ENCODE peak calls at places on chromosomes 6 and 20, in nine cellular contexts. N is NCI-H2081, H is aorta, P is NB4, W is testis, X is HCEC 1CT, O is MCF 10A, I is nephron progenitor cell, A is cardiac fibroblast. C is an unnamed sample.

GRCh38 chr6:137341721-137342195 is 122.6 kb upstream of the IFNGR1 start:
- DNase-seq in N (peak), H (no peak), P (peak), W (peak), X (peak), O (peak), I (no peak), A (peak), C (peak)

GRCh38 chr20:51164732-51165530 is 142.0 kb upstream of the KCNG1 start:
- DNase-seq in N (no peak), H (no peak), P (no peak), W (no peak), X (no peak), O (no peak), I (no peak), A (no peak), C (no peak)

GRCh38 chr6:14706378-14706929 is 539.4 kb upstream of the JARID2 start:
- DNase-seq in N (no peak), H (peak), P (peak), W (no peak), X (peak), O (peak), I (no peak), A (peak), C (no peak)

GRCh38 chr6:45714795-45715507 is 300.7 kb downstream of the CLIC5 start:
- DNase-seq in N (peak), H (no peak), P (peak), W (peak), X (peak), O (peak), I (peak), A (peak), C (peak)

GRCh38 chr6:25132934-25133333 is 146.2 kb upstream of the CARMIL1 start:
- DNase-seq in N (no peak), H (no peak), P (no peak), W (no peak), X (no peak), O (no peak), I (no peak), A (no peak), C (no peak)

GRCh38 chr6:41021832-41022231 is 17.2 kb downstream of the UNC5CL start:
- DNase-seq in N (peak), H (no peak), P (peak), W (peak), X (no peak), O (peak), I (no peak), A (peak), C (no peak)

GRCh38 chr6:14068133-14068532 is 49.4 kb upstream of the CD83 start:
- DNase-seq in N (no peak), H (no peak), P (peak), W (no peak), X (peak), O (peak), I (no peak), A (peak), C (no peak)

GRCh38 chr20:43857932-43858331 is 56.7 kb upstream of the TOX2 start:
- DNase-seq in N (no peak), H (no peak), P (no peak), W (no peak), X (no peak), O (no peak), I (no peak), A (no peak), C (no peak)

GRCh38 chr20:50610212-50610718 is 81.1 kb downstream of the RIPOR3 start:
- DNase-seq in N (no peak), H (no peak), P (peak), W (no peak), X (no peak), O (no peak), I (no peak), A (no peak), C (no peak)

GRCh38 chr20:62837790-62838458 is 21.1 kb downstream of the COL9A3 start:
- DNase-seq in N (peak), H (no peak), P (peak), W (no peak), X (no peak), O (peak), I (no peak), A (no peak), C (no peak)

GRCh38 chr6:100382767-100383195 is 81.9 kb downstream of the SIM1 start:
- DNase-seq in N (no peak), H (no peak), P (no peak), W (no peak), X (no peak), O (peak), I (no peak), A (no peak), C (no peak)

C was measured in retina.